ENCODE peak calls at places on chromosomes 13 and 19, in seven cellular contexts. Y, B, Q, K, H, C and P are unnamed samples.

GRCh38 chr19:43625918-43626579 is 6.6 kb upstream of the ZNF428 start:
- DNase-seq in Y (no peak), B (no peak), Q (no peak), K (no peak), H (no peak), C (no peak), P (peak; percentile 38)

GRCh38 chr13:79434578-79434977 is 28.5 kb upstream of the RBM26 start:
- DNase-seq in Y (no peak), B (peak; percentile 9), Q (no peak), K (no peak), H (no peak), C (no peak), P (no peak)

GRCh38 chr19:5358173-5358800 is 17.7 kb upstream of the PTPRS start:
- DNase-seq in Y (no peak), B (no peak), Q (no peak), K (no peak), H (no peak), C (no peak), P (no peak)

GRCh38 chr13:94174009-94174408 is 305.5 kb downstream of the DCT start:
- DNase-seq in Y (no peak), B (no peak), Q (no peak), K (no peak), H (no peak), C (no peak), P (no peak)

GRCh38 chr19:33865306-33865705 is 68.6 kb downstream of the KCTD15 start:
- DNase-seq in Y (no peak), B (no peak), Q (peak; percentile 32), K (no peak), H (no peak), C (no peak), P (no peak)

GRCh38 chr19:46859637-46860124 is 1.1 kb upstream of the ARHGAP35 start:
- DNase-seq in Y (peak; percentile 78), B (no peak), Q (no peak), K (no peak), H (peak; percentile 83), C (peak; percentile 62), P (no peak)

GRCh38 chr13:31067416-31068118 is 94.1 kb downstream of the HSPH1 start:
- DNase-seq in Y (peak; percentile 20), B (peak; percentile 63), Q (no peak), K (no peak), H (no peak), C (no peak), P (no peak)

GRCh38 chr19:55088021-55088451 is 12.4 kb downstream of the EPS8L1 start:
- DNase-seq in Y (no peak), B (no peak), Q (no peak), K (no peak), H (peak; percentile 44), C (no peak), P (no peak)

GRCh38 chr19:39339636-39340035 is 2.6 kb upstream of the SAMD4B start:
- DNase-seq in Y (no peak), B (no peak), Q (no peak), K (no peak), H (no peak), C (no peak), P (no peak)

GRCh38 chr13:110540871-110541525 is 20.5 kb downstream of the RAB20 start:
- DNase-seq in Y (no peak), B (no peak), Q (peak; percentile 61), K (no peak), H (no peak), C (no peak), P (no peak)

GRCh38 chr13:105806335-105806920 is 729.0 kb downstream of the EFNB2 start:
- DNase-seq in Y (no peak), B (peak; percentile 38), Q (no peak), K (no peak), H (no peak), C (no peak), P (no peak)

GRCh38 chr13:92590503-92590908 is 636.1 kb upstream of the GPC6 start:
- DNase-seq in Y (no peak), B (no peak), Q (no peak), K (no peak), H (no peak), C (no peak), P (no peak)

GRCh38 chr13:51914137-51914493 is 52.3 kb downstream of the CCDC70 start:
- DNase-seq in Y (no peak), B (no peak), Q (no peak), K (no peak), H (no peak), C (no peak), P (no peak)

GRCh38 chr13:50014404-50014803 is 840 bp upstream of the KCNRG start:
- DNase-seq in Y (no peak), B (no peak), Q (no peak), K (no peak), H (no peak), C (no peak), P (peak; percentile 87)

GRCh38 chr13:51004918-51005460 is 95.4 kb downstream of the RNASEH2B start:
- DNase-seq in Y (no peak), B (no peak), Q (no peak), K (no peak), H (no peak), C (no peak), P (no peak)

GRCh38 chr13:99859178-99860177 is 112.1 kb downstream of the ZIC5 start:
- DNase-seq in Y (no peak), B (no peak), Q (no peak), K (no peak), H (no peak), C (peak; percentile 31), P (no peak)

GRCh38 chr13:73025212-73026012 is 33.4 kb upstream of the KLF5 start:
- DNase-seq in Y (no peak), B (no peak), Q (no peak), K (no peak), H (no peak), C (no peak), P (no peak)

GRCh38 chr19:47796785-47797184 is 7.6 kb downstream of the TPRX1 start:
- DNase-seq in Y (no peak), B (no peak), Q (no peak), K (no peak), H (no peak), C (no peak), P (no peak)

GRCh38 chr13:51802601-51803000 is 1.4 kb downstream of the DHRS12 start:
- DNase-seq in Y (no peak), B (no peak), Q (no peak), K (no peak), H (no peak), C (no peak), P (no peak)

GRCh38 chr13:26377038-26377437 is 123.1 kb downstream of the CDK8 start:
- DNase-seq in Y (no peak), B (no peak), Q (no peak), K (no peak), H (no peak), C (no peak), P (peak; percentile 68)

GRCh38 chr13:110387451-110388140 is 80.5 kb downstream of the COL4A2 start:
- DNase-seq in Y (peak; percentile 74), B (no peak), Q (no peak), K (no peak), H (peak; percentile 71), C (peak; percentile 36), P (no peak)

GRCh38 chr19:913080-913748 is at the start of gene R3HDM4:
- DNase-seq in Y (peak; percentile 84), B (peak; percentile 85), Q (peak; percentile 98), K (peak; percentile 80), H (peak; percentile 93), C (peak; percentile 89), P (peak; percentile 91)
- TF ChIP-seq POLR2A in Y (peak; percentile 47), B (peak; percentile 71), Q (no peak), K (peak; percentile 43), H (peak; percentile 51), C (peak; percentile 54), P (peak; percentile 45)

GRCh38 chr19:32830231-32831014 is 39.1 kb downstream of the SLC7A9 start:
- DNase-seq in Y (no peak), B (peak; percentile 84), Q (no peak), K (no peak), H (no peak), C (no peak), P (no peak)
- TF ChIP-seq POLR2A in Y (no peak), B (no peak), Q (no peak), K (no peak), H (no peak), C (no peak), P (no peak)

GRCh38 chr19:1839658-1840540 is 8.4 kb downstream of the REXO1 start:
- DNase-seq in Y (no peak), B (no peak), Q (no peak), K (no peak), H (no peak), C (peak; percentile 87), P (no peak)
- TF ChIP-seq POLR2A in Y (no peak), B (no peak), Q (no peak), K (no peak), H (no peak), C (peak; percentile 74), P (no peak)

GRCh38 chr19:40807147-40808020 is 8.4 kb downstream of the EGLN2 start:
- DNase-seq in Y (no peak), B (no peak), Q (no peak), K (no peak), H (no peak), C (no peak), P (no peak)
- TF ChIP-seq POLR2A in Y (no peak), B (no peak), Q (no peak), K (no peak), H (no peak), C (no peak), P (no peak)

DNA sequence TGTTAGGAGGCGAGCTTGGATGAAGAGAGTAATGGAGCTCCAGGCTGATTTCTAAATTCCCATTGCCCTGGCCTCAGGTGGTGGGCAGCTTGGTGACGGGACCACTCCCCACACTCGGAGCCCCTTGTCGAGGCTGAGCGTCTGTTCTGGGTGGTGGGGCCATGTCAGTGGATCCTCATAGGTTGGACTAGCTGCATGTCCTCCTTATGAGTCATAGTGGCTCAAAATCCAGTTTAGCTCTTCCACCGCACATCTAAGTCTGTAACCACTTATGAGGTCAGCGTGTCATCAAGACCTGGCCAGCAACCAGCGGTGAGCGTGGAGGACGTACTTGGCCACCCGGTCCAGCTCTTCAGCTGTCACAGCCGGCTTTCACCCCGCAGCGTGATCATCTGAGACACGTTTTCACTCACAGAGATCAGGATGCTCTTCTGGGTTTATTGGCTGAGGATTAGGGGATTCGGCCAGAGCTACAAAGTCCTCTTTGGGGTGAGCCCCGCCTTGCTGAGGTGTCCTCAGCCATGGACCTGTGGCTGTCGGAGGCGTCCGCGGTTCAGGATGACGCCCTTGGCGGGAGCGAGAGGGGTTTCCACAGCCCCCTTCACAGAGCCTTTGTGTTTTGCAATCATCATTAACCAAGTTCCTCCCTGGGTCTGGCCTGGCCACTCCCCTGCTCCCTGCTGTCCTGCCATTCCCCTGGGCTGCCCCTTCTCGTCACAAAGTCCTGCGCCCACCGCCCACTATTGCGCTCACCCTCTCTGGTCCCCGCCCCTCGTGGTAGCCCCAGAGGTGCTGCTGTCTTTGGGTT is 41.9 kb downstream of the ADPRHL1 start:
- DNase-seq in Y (peak; percentile 62), B (peak; percentile 99), Q (peak; percentile 53), K (no peak), H (peak; percentile 86), C (peak; percentile 52), P (no peak)
- TF ChIP-seq POLR2A in Y (no peak), B (no peak), Q (no peak), K (no peak), H (peak; percentile 41), C (no peak), P (no peak)